ENCODE peak calls at places on chromosomes 1 and 21, in five cellular contexts. D is MCF 10A, E is progenitor cell of endocrine pancreas, Z is brain microvascular endothelial cell, I is AG09319. W is an unnamed sample.

GRCh38 chr1:155834296-155834926 is 22.6 kb downstream of the GON4L start:
- DNase-seq in D (peak), E (no peak), Z (peak), I (no peak), W (peak)

GRCh38 chr1:46400398-46400797 is 6.3 kb downstream of the FAAH start:
- DNase-seq in D (no peak), E (no peak), Z (no peak), I (no peak), W (no peak)

GRCh38 chr1:15102646-15103045 is 50.9 kb upstream of the TMEM51 start:
- DNase-seq in D (no peak), E (no peak), Z (no peak), I (no peak), W (no peak)

GRCh38 chr1:245823408-245824147 is 668.8 kb downstream of the KIF26B start:
- DNase-seq in D (peak), E (no peak), Z (no peak), I (no peak), W (peak)

GRCh38 chr1:56424744-56425493 is 154.4 kb downstream of the PLPP3 start:
- DNase-seq in D (peak), E (no peak), Z (peak), I (no peak), W (peak)

GRCh38 chr1:227661495-227661894 is 73.6 kb downstream of the JMJD4 start:
- DNase-seq in D (no peak), E (no peak), Z (no peak), I (no peak), W (no peak)

GRCh38 chr1:234958702-234959649 is 169.7 kb downstream of the TOMM20 start:
- DNase-seq in D (no peak), E (no peak), Z (no peak), I (no peak), W (no peak)

GRCh38 chr1:52523376-52523775 is 29.5 kb downstream of the TUT4 start:
- DNase-seq in D (no peak), E (no peak), Z (peak), I (no peak), W (no peak)

GRCh38 chr1:229452956-229453801 is 19.3 kb upstream of the ACTA1 start:
- DNase-seq in D (peak), E (no peak), Z (no peak), I (no peak), W (peak)

GRCh38 chr1:90879281-90879680 is 142.6 kb downstream of the ZNF644 start:
- DNase-seq in D (peak), E (no peak), Z (no peak), I (no peak), W (peak)

GRCh38 chr1:180268556-180269044 is 38.5 kb downstream of the LHX4 start:
- DNase-seq in D (no peak), E (no peak), Z (no peak), I (no peak), W (no peak)

GRCh38 chr1:180267761-180268555 is 37.9 kb downstream of the LHX4 start:
- DNase-seq in D (no peak), E (no peak), Z (no peak), I (no peak), W (no peak)

GRCh38 chr1:180271640-180272255 is 41.7 kb downstream of the LHX4 start:
- DNase-seq in D (no peak), E (no peak), Z (no peak), I (no peak), W (no peak)

GRCh38 chr1:180270767-180271639 is 40.9 kb downstream of the LHX4 start:
- DNase-seq in D (no peak), E (no peak), Z (peak), I (no peak), W (peak)

DNA sequence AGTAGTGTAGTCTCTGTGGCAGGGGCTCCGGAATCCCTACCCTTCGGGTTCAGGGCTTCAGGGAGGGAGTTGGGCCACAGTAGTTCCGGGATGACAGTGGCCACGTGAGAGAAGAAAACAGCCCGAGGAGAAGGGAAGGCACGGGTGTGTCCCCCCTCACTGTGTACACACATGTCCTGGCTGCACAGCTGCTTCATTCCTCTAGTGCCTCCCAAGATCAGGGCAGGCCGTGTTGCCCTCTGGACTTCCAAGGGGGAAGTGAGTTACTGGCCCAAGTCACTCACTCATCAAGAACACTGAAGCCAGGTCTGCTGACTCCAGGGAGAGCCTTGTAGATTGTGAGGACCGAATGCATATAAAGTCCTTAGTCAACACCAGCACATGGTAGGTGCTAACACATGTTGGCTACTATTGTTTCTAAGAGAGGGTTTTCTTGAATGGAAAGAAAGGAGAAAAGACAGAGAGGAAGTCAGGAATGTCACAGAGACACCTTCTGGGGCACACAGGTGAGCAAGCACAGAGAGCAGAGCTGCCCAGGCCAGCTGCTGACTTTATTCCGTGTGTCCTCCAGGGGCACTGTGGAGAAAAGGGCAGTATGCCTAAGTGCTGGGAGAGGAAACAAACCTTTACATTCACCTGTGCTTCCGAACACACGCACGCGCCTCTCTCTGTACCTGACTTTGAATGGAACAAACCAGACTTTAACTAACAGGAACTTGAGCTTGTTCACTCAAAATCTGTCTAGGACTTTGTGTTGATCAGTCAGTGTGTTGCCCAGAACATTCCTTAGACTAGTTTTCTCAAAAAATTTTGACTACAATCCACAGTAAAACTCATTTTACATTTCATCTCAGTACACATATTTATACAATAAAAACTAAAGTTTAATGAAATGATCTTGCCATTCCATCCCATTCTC is 40.0 kb downstream of the LHX4 start:
- DNase-seq in D (peak), E (no peak), Z (no peak), I (no peak), W (no peak)
- TF ChIP-seq CTCF in D (peak), E (peak), Z (peak), I (no peak), W (peak)

GRCh38 chr1:201614262-201615015 is 75.5 kb downstream of the NAV1 start:
- DNase-seq in D (no peak), E (peak), Z (no peak), I (no peak), W (no peak)
- TF ChIP-seq CTCF in D (no peak), E (no peak), Z (no peak), I (no peak), W (no peak)

GRCh38 chr1:112445591-112445990 is 49.6 kb downstream of the CTTNBP2NL start:
- DNase-seq in D (no peak), E (no peak), Z (no peak), I (no peak), W (peak)
- TF ChIP-seq CTCF in D (no peak), E (no peak), Z (no peak), I (no peak), W (no peak)

GRCh38 chr1:203346060-203346754 is 4.7 kb downstream of the FMOD start:
- DNase-seq in D (no peak), E (no peak), Z (no peak), I (no peak), W (no peak)
- TF ChIP-seq CTCF in D (no peak), E (no peak), Z (no peak), I (no peak), W (no peak)

DNA sequence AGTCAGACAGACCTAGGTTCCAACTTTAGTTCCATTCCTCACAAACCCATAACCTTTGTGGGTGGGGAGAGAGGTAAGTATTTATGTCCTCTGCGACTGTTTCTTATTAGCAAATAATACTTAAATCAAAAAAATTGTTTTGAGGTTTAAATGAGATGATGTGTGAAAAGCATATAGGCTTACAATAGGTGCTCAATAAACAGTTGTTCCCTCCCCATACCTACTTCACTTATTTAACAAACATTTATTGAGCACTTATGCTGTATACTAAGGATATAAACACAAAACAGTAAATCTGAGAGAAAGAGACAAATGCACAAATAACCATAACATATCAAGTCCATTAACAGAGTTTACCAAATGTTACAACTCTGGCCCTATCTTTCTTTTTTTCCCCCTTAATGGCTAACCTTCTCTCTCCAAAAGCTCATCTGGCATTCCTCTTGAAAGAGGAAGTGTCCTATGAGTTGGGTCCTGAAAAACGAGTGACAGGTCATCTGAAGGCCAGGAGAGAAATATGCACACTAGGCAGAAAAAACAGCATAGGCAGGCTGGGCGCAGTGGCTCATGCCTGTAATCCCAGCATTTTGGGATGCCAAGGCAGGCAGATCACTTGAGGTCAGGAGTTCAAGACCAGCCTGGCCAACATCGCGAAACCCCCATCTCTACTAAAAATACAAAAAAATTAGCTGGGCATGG is 10.3 kb downstream of the PIGM start:
- DNase-seq in D (no peak), E (no peak), Z (no peak), I (no peak), W (no peak)
- TF ChIP-seq CTCF in D (no peak), E (no peak), Z (no peak), I (no peak), W (no peak)

DNA sequence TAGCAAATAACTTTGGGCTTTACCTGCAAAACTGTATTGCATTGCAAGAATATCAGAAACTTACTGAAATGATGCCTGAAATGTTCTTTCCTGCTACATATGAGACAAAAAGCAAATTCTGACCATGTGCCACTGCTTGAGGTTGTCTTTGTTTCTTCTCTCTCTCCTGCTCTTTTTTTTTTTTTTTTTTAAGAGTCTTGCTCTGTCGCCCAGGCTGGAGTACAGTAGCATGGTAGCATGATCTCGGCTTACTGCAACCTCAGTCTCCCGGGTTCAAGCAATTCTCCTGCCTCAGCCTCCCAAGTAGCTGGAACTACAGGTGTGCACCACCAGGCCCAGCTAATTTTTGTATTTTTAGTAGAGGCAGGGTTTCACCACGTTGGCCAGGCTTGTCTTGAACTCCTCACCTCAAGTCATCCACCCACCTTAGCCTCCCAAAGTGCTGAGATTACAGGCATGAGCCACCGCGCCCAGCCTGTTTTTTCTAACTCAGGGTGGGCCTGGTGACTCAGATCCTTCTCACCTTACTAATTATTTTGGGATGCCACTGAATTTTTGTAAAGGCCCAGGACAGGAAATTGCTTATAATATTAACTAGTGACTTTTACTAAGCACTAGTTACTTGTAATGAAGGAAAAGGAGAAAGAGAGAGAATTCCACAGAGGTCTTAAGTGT is 35.9 kb downstream of the DNASE2B start:
- DNase-seq in D (no peak), E (no peak), Z (no peak), I (no peak), W (no peak)
- TF ChIP-seq CTCF in D (no peak), E (peak), Z (no peak), I (no peak), W (no peak)

GRCh38 chr1:33455537-33456301 is 16.7 kb upstream of the ZSCAN20 start:
- DNase-seq in D (peak), E (no peak), Z (peak), I (peak), W (peak)
- TF ChIP-seq CTCF in D (peak), E (peak), Z (peak), I (peak), W (peak)

GRCh38 chr1:211469938-211470529 is 21.9 kb downstream of the RD3 start:
- DNase-seq in D (peak), E (peak), Z (peak), I (peak), W (peak)
- TF ChIP-seq CTCF in D (peak), E (peak), Z (peak), I (peak), W (peak)

GRCh38 chr21:34579411-34579810 is 35.5 kb downstream of the RCAN1 start:
- DNase-seq in D (peak), E (no peak), Z (peak), I (no peak), W (peak)

GRCh38 chr21:34583926-34584563 is 30.9 kb downstream of the RCAN1 start:
- DNase-seq in D (no peak), E (no peak), Z (no peak), I (no peak), W (peak)

GRCh38 chr21:34580181-34580700 is 34.7 kb downstream of the RCAN1 start:
- DNase-seq in D (no peak), E (no peak), Z (no peak), I (no peak), W (peak)

GRCh38 chr21:34582506-34583150 is 32.3 kb downstream of the RCAN1 start:
- DNase-seq in D (peak), E (no peak), Z (peak), I (no peak), W (peak)
- TF ChIP-seq CTCF in D (peak), E (peak), Z (peak), I (peak), W (peak)

GRCh38 chr1:81802601-81803422 is 2.1 kb downstream of the ADGRL2 start:
- DNase-seq in D (peak), E (peak), Z (peak), I (no peak), W (peak)
- TF ChIP-seq CTCF in D (peak), E (peak), Z (peak), I (peak), W (peak)